ENCODE peak calls at places on chromosome 4, in seven cellular contexts. One of them, this sample, is unnamed.

GRCh38 chr4:119521306-119521705 is 107.3 kb downstream of the PDE5A start:
- DNase-seq in Peyer's patch: no peak
- DNase-seq in brain microvascular endothelial cell: no peak
- DNase-seq in spleen: no peak
- DNase-seq in choroid plexus epithelial cell: no peak
- DNase-seq in epithelial cell of esophagus: no peak
- DNase-seq in cardiac fibroblast: no peak
- DNase-seq in this sample: no peak

GRCh38 chr4:147970003-147970402 is 238.1 kb downstream of the ARHGAP10 start:
- DNase-seq in epithelial cell of esophagus: no peak
- DNase-seq in Peyer's patch: no peak
- DNase-seq in spleen: no peak
- DNase-seq in brain microvascular endothelial cell: no peak
- DNase-seq in cardiac fibroblast: no peak
- DNase-seq in choroid plexus epithelial cell: no peak
- DNase-seq in this sample: no peak

GRCh38 chr4:71188197-71188625 is 150.6 kb upstream of the SLC4A4 start:
- DNase-seq in choroid plexus epithelial cell: no peak
- DNase-seq in cardiac fibroblast: peak
- DNase-seq in spleen: no peak
- DNase-seq in epithelial cell of esophagus: no peak
- DNase-seq in Peyer's patch: no peak
- DNase-seq in brain microvascular endothelial cell: no peak
- DNase-seq in this sample: no peak

GRCh38 chr4:7192252-7193039 is at the start of gene SORCS2:
- DNase-seq in choroid plexus epithelial cell: peak
- DNase-seq in brain microvascular endothelial cell: peak
- DNase-seq in spleen: peak
- DNase-seq in epithelial cell of esophagus: peak
- DNase-seq in cardiac fibroblast: peak
- DNase-seq in Peyer's patch: no peak
- DNase-seq in this sample: peak

GRCh38 chr4:140719022-140719421 is 37.2 kb downstream of the TBC1D9 start:
- DNase-seq in brain microvascular endothelial cell: peak
- DNase-seq in choroid plexus epithelial cell: peak
- DNase-seq in spleen: no peak
- DNase-seq in Peyer's patch: no peak
- DNase-seq in cardiac fibroblast: peak
- DNase-seq in epithelial cell of esophagus: peak
- DNase-seq in this sample: no peak

GRCh38 chr4:82423245-82424054 is 6.8 kb downstream of the HNRNPDL start:
- DNase-seq in spleen: no peak
- DNase-seq in brain microvascular endothelial cell: no peak
- DNase-seq in Peyer's patch: no peak
- DNase-seq in epithelial cell of esophagus: peak
- DNase-seq in choroid plexus epithelial cell: no peak
- DNase-seq in cardiac fibroblast: peak
- DNase-seq in this sample: no peak

GRCh38 chr4:5921981-5922380 is 29.1 kb upstream of the CRMP1 start:
- DNase-seq in choroid plexus epithelial cell: no peak
- DNase-seq in cardiac fibroblast: no peak
- DNase-seq in Peyer's patch: no peak
- DNase-seq in spleen: no peak
- DNase-seq in brain microvascular endothelial cell: no peak
- DNase-seq in epithelial cell of esophagus: no peak
- DNase-seq in this sample: no peak

GRCh38 chr4:23827971-23828680 is 61.7 kb downstream of the PPARGC1A start:
- DNase-seq in brain microvascular endothelial cell: no peak
- DNase-seq in cardiac fibroblast: no peak
- DNase-seq in epithelial cell of esophagus: no peak
- DNase-seq in spleen: no peak
- DNase-seq in Peyer's patch: no peak
- DNase-seq in choroid plexus epithelial cell: peak
- DNase-seq in this sample: no peak

GRCh38 chr4:112038861-112039260 is 106.4 kb upstream of the FAM241A start:
- DNase-seq in epithelial cell of esophagus: peak
- DNase-seq in cardiac fibroblast: no peak
- DNase-seq in spleen: no peak
- DNase-seq in Peyer's patch: no peak
- DNase-seq in brain microvascular endothelial cell: peak
- DNase-seq in choroid plexus epithelial cell: peak
- DNase-seq in this sample: no peak

GRCh38 chr4:73573794-73574528 is 46.3 kb downstream of the RASSF6 start:
- DNase-seq in brain microvascular endothelial cell: peak
- DNase-seq in spleen: no peak
- DNase-seq in cardiac fibroblast: peak
- DNase-seq in choroid plexus epithelial cell: peak
- DNase-seq in epithelial cell of esophagus: peak
- DNase-seq in Peyer's patch: peak
- DNase-seq in this sample: no peak

GRCh38 chr4:122167369-122167768 is 15.2 kb downstream of the BLTP1 start:
- DNase-seq in brain microvascular endothelial cell: no peak
- DNase-seq in Peyer's patch: no peak
- DNase-seq in spleen: no peak
- DNase-seq in cardiac fibroblast: no peak
- DNase-seq in epithelial cell of esophagus: no peak
- DNase-seq in choroid plexus epithelial cell: no peak
- DNase-seq in this sample: no peak

GRCh38 chr4:54475546-54475945 is 182.2 kb upstream of the KIT start:
- DNase-seq in spleen: no peak
- DNase-seq in brain microvascular endothelial cell: no peak
- DNase-seq in choroid plexus epithelial cell: no peak
- DNase-seq in Peyer's patch: no peak
- DNase-seq in cardiac fibroblast: no peak
- DNase-seq in epithelial cell of esophagus: no peak
- DNase-seq in this sample: no peak

GRCh38 chr4:82842593-82842992 is 44.0 kb upstream of the SCD5 start:
- DNase-seq in brain microvascular endothelial cell: peak
- DNase-seq in epithelial cell of esophagus: no peak
- DNase-seq in cardiac fibroblast: peak
- DNase-seq in choroid plexus epithelial cell: peak
- DNase-seq in spleen: no peak
- DNase-seq in Peyer's patch: no peak
- DNase-seq in this sample: no peak

GRCh38 chr4:40843696-40844095 is 93.9 kb downstream of the NSUN7 start:
- DNase-seq in epithelial cell of esophagus: no peak
- DNase-seq in spleen: no peak
- DNase-seq in choroid plexus epithelial cell: no peak
- DNase-seq in brain microvascular endothelial cell: no peak
- DNase-seq in Peyer's patch: no peak
- DNase-seq in cardiac fibroblast: no peak
- DNase-seq in this sample: no peak

GRCh38 chr4:173585876-173586572 is 56.0 kb upstream of the HAND2 start:
- DNase-seq in choroid plexus epithelial cell: no peak
- DNase-seq in epithelial cell of esophagus: no peak
- DNase-seq in cardiac fibroblast: no peak
- DNase-seq in spleen: no peak
- DNase-seq in brain microvascular endothelial cell: no peak
- DNase-seq in Peyer's patch: no peak
- DNase-seq in this sample: no peak

GRCh38 chr4:173590697-173591096 is 60.7 kb upstream of the HAND2 start:
- DNase-seq in choroid plexus epithelial cell: no peak
- DNase-seq in brain microvascular endothelial cell: no peak
- DNase-seq in epithelial cell of esophagus: no peak
- DNase-seq in Peyer's patch: no peak
- DNase-seq in spleen: no peak
- DNase-seq in cardiac fibroblast: no peak
- DNase-seq in this sample: no peak

GRCh38 chr4:173591760-173592159 is 61.7 kb upstream of the HAND2 start:
- DNase-seq in Peyer's patch: no peak
- DNase-seq in spleen: no peak
- DNase-seq in brain microvascular endothelial cell: no peak
- DNase-seq in cardiac fibroblast: no peak
- DNase-seq in epithelial cell of esophagus: no peak
- DNase-seq in choroid plexus epithelial cell: no peak
- DNase-seq in this sample: no peak
- TF ChIP-seq CTCF in Peyer's patch: no peak
- TF ChIP-seq CTCF in spleen: no peak
- TF ChIP-seq CTCF in brain microvascular endothelial cell: no peak
- TF ChIP-seq CTCF in cardiac fibroblast: no peak
- TF ChIP-seq CTCF in epithelial cell of esophagus: no peak
- TF ChIP-seq CTCF in choroid plexus epithelial cell: no peak
- TF ChIP-seq CTCF in this sample: no peak

GRCh38 chr4:76251448-76252270 is at the start of gene FAM47E:
- DNase-seq in cardiac fibroblast: peak
- DNase-seq in choroid plexus epithelial cell: peak
- DNase-seq in Peyer's patch: no peak
- DNase-seq in spleen: peak
- DNase-seq in brain microvascular endothelial cell: peak
- DNase-seq in epithelial cell of esophagus: peak
- DNase-seq in this sample: peak
- TF ChIP-seq CTCF in cardiac fibroblast: peak
- TF ChIP-seq CTCF in choroid plexus epithelial cell: peak
- TF ChIP-seq CTCF in Peyer's patch: peak
- TF ChIP-seq CTCF in spleen: peak
- TF ChIP-seq CTCF in brain microvascular endothelial cell: peak
- TF ChIP-seq CTCF in epithelial cell of esophagus: no peak
- TF ChIP-seq CTCF in this sample: peak

GRCh38 chr4:146510942-146511341 is 10.8 kb downstream of the SLC10A7 start:
- DNase-seq in brain microvascular endothelial cell: no peak
- DNase-seq in spleen: no peak
- DNase-seq in cardiac fibroblast: no peak
- DNase-seq in Peyer's patch: no peak
- DNase-seq in epithelial cell of esophagus: no peak
- DNase-seq in choroid plexus epithelial cell: no peak
- DNase-seq in this sample: no peak
- TF ChIP-seq CTCF in brain microvascular endothelial cell: peak
- TF ChIP-seq CTCF in spleen: no peak
- TF ChIP-seq CTCF in cardiac fibroblast: no peak
- TF ChIP-seq CTCF in Peyer's patch: no peak
- TF ChIP-seq CTCF in epithelial cell of esophagus: peak
- TF ChIP-seq CTCF in choroid plexus epithelial cell: peak
- TF ChIP-seq CTCF in this sample: no peak

DNA sequence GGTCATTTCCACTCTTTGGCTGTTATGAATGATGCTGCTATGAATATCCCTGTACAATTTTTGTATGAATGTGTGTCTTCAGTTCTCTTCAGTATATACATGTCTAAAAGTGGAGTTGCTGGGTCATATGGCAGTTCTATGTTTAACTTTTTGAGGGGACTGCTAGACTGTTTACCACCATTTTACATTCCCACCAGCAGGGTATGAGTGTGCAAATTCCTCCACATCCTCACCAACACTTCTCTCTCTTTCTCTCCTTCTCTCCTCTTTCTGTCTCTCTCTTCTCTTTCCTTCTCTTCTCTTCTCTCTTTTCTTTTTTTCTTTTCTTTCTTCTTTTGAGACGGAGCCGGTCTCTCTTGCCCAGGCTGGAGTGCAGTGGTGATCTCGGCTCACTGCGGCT is 7.8 kb downstream of the WWC2 start:
- DNase-seq in epithelial cell of esophagus: no peak
- DNase-seq in spleen: no peak
- DNase-seq in Peyer's patch: no peak
- DNase-seq in choroid plexus epithelial cell: peak
- DNase-seq in cardiac fibroblast: no peak
- DNase-seq in brain microvascular endothelial cell: no peak
- DNase-seq in this sample: no peak
- TF ChIP-seq CTCF in epithelial cell of esophagus: no peak
- TF ChIP-seq CTCF in spleen: no peak
- TF ChIP-seq CTCF in Peyer's patch: no peak
- TF ChIP-seq CTCF in choroid plexus epithelial cell: peak
- TF ChIP-seq CTCF in cardiac fibroblast: peak
- TF ChIP-seq CTCF in brain microvascular endothelial cell: no peak
- TF ChIP-seq CTCF in this sample: no peak

GRCh38 chr4:94329933-94330332 is 12.7 kb downstream of the HPGDS start:
- DNase-seq in cardiac fibroblast: no peak
- DNase-seq in epithelial cell of esophagus: no peak
- DNase-seq in spleen: no peak
- DNase-seq in choroid plexus epithelial cell: no peak
- DNase-seq in brain microvascular endothelial cell: no peak
- DNase-seq in Peyer's patch: no peak
- DNase-seq in this sample: no peak

GRCh38 chr4:94334962-94335361 is 7.7 kb downstream of the HPGDS start:
- DNase-seq in cardiac fibroblast: no peak
- DNase-seq in brain microvascular endothelial cell: no peak
- DNase-seq in choroid plexus epithelial cell: no peak
- DNase-seq in Peyer's patch: no peak
- DNase-seq in spleen: no peak
- DNase-seq in epithelial cell of esophagus: peak
- DNase-seq in this sample: no peak

GRCh38 chr4:94333864-94334263 is 8.8 kb downstream of the HPGDS start:
- DNase-seq in spleen: no peak
- DNase-seq in cardiac fibroblast: no peak
- DNase-seq in epithelial cell of esophagus: no peak
- DNase-seq in choroid plexus epithelial cell: no peak
- DNase-seq in Peyer's patch: no peak
- DNase-seq in brain microvascular endothelial cell: no peak
- DNase-seq in this sample: no peak

GRCh38 chr4:94334519-94334918 is 8.1 kb downstream of the HPGDS start:
- DNase-seq in epithelial cell of esophagus: no peak
- DNase-seq in choroid plexus epithelial cell: no peak
- DNase-seq in brain microvascular endothelial cell: no peak
- DNase-seq in spleen: no peak
- DNase-seq in cardiac fibroblast: no peak
- DNase-seq in Peyer's patch: no peak
- DNase-seq in this sample: no peak

GRCh38 chr4:94332983-94333590 is 9.5 kb downstream of the HPGDS start:
- DNase-seq in spleen: no peak
- DNase-seq in epithelial cell of esophagus: no peak
- DNase-seq in brain microvascular endothelial cell: peak
- DNase-seq in cardiac fibroblast: peak
- DNase-seq in Peyer's patch: no peak
- DNase-seq in choroid plexus epithelial cell: peak
- DNase-seq in this sample: no peak
- TF ChIP-seq CTCF in spleen: no peak
- TF ChIP-seq CTCF in epithelial cell of esophagus: peak
- TF ChIP-seq CTCF in brain microvascular endothelial cell: peak
- TF ChIP-seq CTCF in cardiac fibroblast: peak
- TF ChIP-seq CTCF in Peyer's patch: no peak
- TF ChIP-seq CTCF in choroid plexus epithelial cell: peak
- TF ChIP-seq CTCF in this sample: peak

GRCh38 chr4:134756456-134756855 is 554.9 kb upstream of the PABPC4L start:
- DNase-seq in cardiac fibroblast: no peak
- DNase-seq in brain microvascular endothelial cell: no peak
- DNase-seq in Peyer's patch: no peak
- DNase-seq in epithelial cell of esophagus: no peak
- DNase-seq in spleen: no peak
- DNase-seq in choroid plexus epithelial cell: no peak
- DNase-seq in this sample: no peak

DNA sequence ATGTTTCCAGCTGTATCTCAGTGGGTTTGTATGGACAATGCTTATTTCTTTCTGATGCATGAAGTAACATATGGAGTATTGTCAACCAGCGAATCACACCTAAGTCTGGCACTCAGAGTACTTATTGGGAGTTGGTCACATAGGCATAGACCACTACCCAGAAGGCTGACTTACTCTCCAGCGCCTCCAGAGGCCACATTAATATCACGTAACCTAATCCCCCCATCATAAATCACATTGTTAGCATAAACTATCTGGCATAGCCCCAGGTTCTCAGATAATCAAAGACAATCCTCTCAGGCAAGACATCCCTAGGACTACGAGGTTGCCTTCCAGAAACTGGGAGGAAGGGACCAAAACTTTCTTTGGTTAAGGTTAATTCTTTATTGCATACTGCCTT is 560.5 kb upstream of the PABPC4L start:
- DNase-seq in epithelial cell of esophagus: no peak
- DNase-seq in spleen: no peak
- DNase-seq in choroid plexus epithelial cell: no peak
- DNase-seq in cardiac fibroblast: no peak
- DNase-seq in brain microvascular endothelial cell: no peak
- DNase-seq in Peyer's patch: no peak
- DNase-seq in this sample: no peak
- TF ChIP-seq CTCF in epithelial cell of esophagus: peak
- TF ChIP-seq CTCF in spleen: no peak
- TF ChIP-seq CTCF in choroid plexus epithelial cell: peak
- TF ChIP-seq CTCF in cardiac fibroblast: no peak
- TF ChIP-seq CTCF in brain microvascular endothelial cell: peak
- TF ChIP-seq CTCF in Peyer's patch: no peak
- TF ChIP-seq CTCF in this sample: no peak

This sample was measured in upper lobe of right lung.